ENCODE peak calls at places on chromosomes 4 and X, in four cellular contexts. N is colonic mucosa, W is ascending aorta, Q is fibroblast of villous mesenchyme. S is an unnamed sample.

GRCh38 chr4:3227878-3228675 is 20.9 kb upstream of the MSANTD1 start:
- DNase-seq in Q (no peak), N (no peak), W (no peak), S (no peak)

GRCh38 chr4:112213850-112214249 is 17.7 kb upstream of the AP1AR start:
- DNase-seq in W (no peak), Q (peak), N (no peak), S (peak)

GRCh38 chrX:54171527-54171926 is 11.5 kb downstream of the FAM120C start:
- DNase-seq in Q (peak), W (no peak), N (no peak), S (peak)

GRCh38 chr4:90495936-90496335 is 368.7 kb downstream of the CCSER1 start:
- DNase-seq in W (no peak), Q (no peak), N (no peak), S (no peak)

GRCh38 chrX:45596190-45596808 is 395.6 kb upstream of the DIPK2B start:
- DNase-seq in Q (no peak), W (no peak), N (no peak), S (peak)

GRCh38 chr4:168154546-168155277 is 62.4 kb downstream of the ANXA10 start:
- DNase-seq in N (no peak), W (no peak), Q (no peak), S (no peak)

GRCh38 chr4:127179451-127180087 is 453.2 kb upstream of the INTU start:
- DNase-seq in N (no peak), W (no peak), Q (peak), S (no peak)

GRCh38 chr4:173217727-173218126 is 49.1 kb downstream of the GALNT7 start:
- DNase-seq in W (no peak), Q (peak), N (no peak), S (no peak)

GRCh38 chrX:141815904-141816303 is 22.2 kb upstream of the MAGEC3 start:
- DNase-seq in Q (no peak), N (no peak), W (no peak), S (no peak)

GRCh38 chr4:154779362-154779947 is 1.6 kb upstream of the RBM46 start:
- DNase-seq in W (no peak), Q (peak), N (no peak), S (peak)

GRCh38 chrX:115889121-115889890 is 281.2 kb upstream of the AGTR2 start:
- DNase-seq in N (peak), Q (no peak), W (peak), S (no peak)

GRCh38 chr4:158775091-158775651 is 6.3 kb downstream of the FNIP2 start:
- DNase-seq in W (no peak), Q (peak), N (peak), S (peak)

GRCh38 chr4:154030152-154030551 is 241.3 kb upstream of the SFRP2 start:
- DNase-seq in Q (no peak), N (no peak), W (no peak), S (no peak)

GRCh38 chr4:68630371-68630770 is 40.1 kb downstream of the UGT2B15 start:
- DNase-seq in N (no peak), W (no peak), Q (no peak), S (no peak)

GRCh38 chr4:88706574-88706973 is 8.9 kb upstream of the NAP1L5 start:
- DNase-seq in Q (peak), W (peak), N (no peak), S (peak)

GRCh38 chr4:12379191-12379590 is 950.5 kb upstream of the HS3ST1 start:
- DNase-seq in W (no peak), Q (no peak), N (no peak), S (no peak)

GRCh38 chrX:69361286-69361926 is 142.7 kb upstream of the NALF2 start:
- DNase-seq in Q (no peak), W (no peak), N (no peak), S (peak)

GRCh38 chr4:67885727-67886126 is 1.9 kb upstream of the TMPRSS11D start:
- DNase-seq in N (no peak), Q (peak), W (no peak), S (peak)

DNA sequence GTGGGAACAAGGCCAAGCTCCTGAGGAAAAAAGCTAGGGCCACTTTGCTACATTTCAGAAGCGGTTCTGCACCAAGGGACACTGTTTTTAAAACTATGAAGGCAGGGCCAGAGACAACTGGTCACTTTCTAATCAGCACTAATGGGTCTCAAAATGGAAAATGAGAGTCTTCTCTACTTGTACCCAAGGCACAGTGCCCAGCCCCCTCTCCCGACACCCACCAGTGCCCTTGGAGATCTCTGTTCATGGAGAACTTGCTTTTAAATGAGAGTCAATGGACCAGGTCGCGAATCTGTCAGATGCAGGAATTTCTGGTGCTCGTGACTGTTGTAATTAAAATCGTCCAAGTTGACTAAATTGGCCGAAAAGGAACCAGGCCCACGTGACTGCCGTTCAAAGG is 591.6 kb downstream of the BCOR start:
- DNase-seq in W (no peak), Q (no peak), N (no peak), S (no peak)
- H3K4me3 ChIP-seq in W (no peak), Q (no peak), N (no peak), S (no peak)

GRCh38 chrX:150212672-150213480 is 150.2 kb upstream of the MAMLD1 start:
- DNase-seq in W (no peak), Q (no peak), N (no peak), S (peak)
- TF ChIP-seq CTCF in W (no peak), Q (no peak), N (no peak), S (no peak)

DNA sequence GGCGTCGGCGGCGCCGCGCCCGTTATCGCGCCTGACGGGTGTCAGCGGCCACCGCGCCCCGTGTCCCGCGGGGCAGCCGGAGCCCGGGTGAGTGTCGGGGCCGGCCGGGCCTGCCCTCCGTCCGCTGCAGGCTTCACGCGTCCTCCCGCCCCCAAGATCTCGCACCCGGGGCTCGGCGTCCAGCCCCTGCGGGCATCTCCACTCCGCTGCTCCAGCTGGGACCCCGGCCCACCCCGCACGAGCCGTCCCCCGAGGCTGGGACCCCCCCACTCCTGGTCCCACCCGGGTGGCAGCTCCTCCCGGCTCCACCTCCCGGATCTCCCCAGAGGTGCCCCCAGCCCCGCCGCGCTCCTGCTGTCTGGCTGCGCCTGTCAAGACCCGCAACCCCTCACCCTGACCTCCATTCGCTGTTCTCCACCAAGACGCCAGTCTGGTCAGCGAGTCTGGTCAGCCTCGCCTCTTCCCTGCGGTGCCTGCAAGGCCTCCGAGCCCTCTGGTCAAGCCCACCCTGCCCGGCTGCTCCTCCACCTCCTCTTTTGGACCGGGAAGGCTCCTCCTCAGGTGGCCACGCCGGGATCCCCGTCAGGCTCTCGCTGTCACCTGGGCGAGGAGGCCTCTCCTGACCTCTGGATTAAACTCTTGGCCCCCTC is 66.0 kb upstream of the NKX1-1 start:
- DNase-seq in W (peak), Q (no peak), N (no peak), S (no peak)
- H3K4me3 ChIP-seq in W (no peak), Q (no peak), N (no peak), S (no peak)

GRCh38 chr4:150827226-150827625 is 187.9 kb downstream of the LRBA start:
- DNase-seq in Q (no peak), W (no peak), N (no peak), S (no peak)

GRCh38 chr4:150822407-150822806 is 192.7 kb downstream of the LRBA start:
- DNase-seq in W (no peak), Q (no peak), N (no peak), S (no peak)

GRCh38 chr4:150826302-150826701 is 188.8 kb downstream of the LRBA start:
- DNase-seq in N (no peak), Q (peak), W (no peak), S (no peak)

GRCh38 chr4:150828159-150828558 is 186.9 kb downstream of the LRBA start:
- DNase-seq in N (no peak), Q (no peak), W (no peak), S (no peak)
- TF ChIP-seq CTCF in N (no peak), Q (no peak), W (no peak), S (no peak)

DNA sequence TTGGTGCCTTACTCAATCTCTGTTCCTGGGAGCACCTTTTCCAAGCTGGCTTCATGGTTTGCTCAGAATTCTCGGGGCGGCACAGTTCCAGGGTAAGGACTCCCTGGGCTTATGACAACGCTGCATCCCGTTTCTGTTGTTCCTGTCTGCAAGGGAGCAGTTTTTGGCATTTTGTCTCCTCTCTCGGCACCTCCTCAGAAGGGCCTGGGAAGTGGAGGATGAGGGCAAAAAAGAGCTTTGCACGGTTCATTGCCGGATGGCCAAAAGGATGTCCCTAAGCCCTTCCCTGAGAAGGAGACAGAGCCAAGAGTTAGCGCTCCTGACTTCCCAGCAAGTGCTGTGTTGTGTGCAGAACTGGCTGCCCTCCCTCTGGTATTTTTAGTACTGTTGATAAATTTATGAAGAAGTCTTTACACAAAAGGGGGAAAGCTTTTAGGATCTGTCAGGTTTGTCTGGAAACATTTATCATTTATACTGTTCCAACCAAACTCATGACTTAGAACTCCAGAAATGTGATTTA is 13.4 kb downstream of the SRD5A3 start:
- DNase-seq in Q (peak), W (peak), N (no peak), S (peak)
- H3K4me3 ChIP-seq in Q (no peak), W (no peak), N (no peak), S (peak)

GRCh38 chr4:86818845-86819244 is 30.3 kb downstream of the SLC10A6 start:
- DNase-seq in Q (no peak), N (no peak), W (no peak), S (no peak)
- TF ChIP-seq CTCF in Q (peak), N (no peak), W (no peak), S (no peak)

GRCh38 chr4:118898221-118898620 is 9.6 kb downstream of the SYNPO2 start:
- DNase-seq in N (no peak), W (no peak), Q (no peak), S (no peak)
- H3K4me3 ChIP-seq in N (no peak), W (no peak), Q (no peak), S (no peak)

DNA sequence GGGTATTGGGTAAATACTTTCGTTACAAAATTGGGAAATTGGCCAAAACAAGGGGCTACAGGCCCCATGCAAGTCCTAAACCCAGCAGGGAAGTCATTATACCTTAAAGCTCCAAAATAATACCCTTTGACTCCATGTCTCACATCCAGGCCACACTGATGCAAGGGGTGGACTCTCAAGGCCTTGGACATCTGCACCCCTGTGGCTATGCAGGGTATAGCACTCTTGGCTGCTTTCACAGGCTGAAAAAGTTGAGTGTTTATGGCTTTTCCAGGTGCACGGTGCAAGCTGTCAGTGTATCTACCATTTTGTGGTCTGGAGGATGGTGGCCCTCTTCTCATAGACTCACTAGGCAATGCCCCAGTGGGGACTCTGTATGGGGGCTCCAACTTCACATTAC is 326.5 kb downstream of the TEX13C start:
- DNase-seq in Q (no peak), W (no peak), N (no peak), S (no peak)
- TF ChIP-seq CTCF in Q (no peak), W (no peak), N (no peak), S (no peak)

S was measured in AG10803.